ENCODE peak calls at places on chromosomes 1 and 21, in nine cellular contexts. H is uterus, A is adipocyte, U is cardiac muscle cell, M is Panc1, O is SJCRH30, D is psoas muscle, X is breast epithelium, W is tibial nerve. Q is an unnamed sample. For H3K27me3, the result is how much of the 10 kb centered on the place peaks cover.

GRCh38 chr1:84773933-84774497 is 83.8 kb upstream of the SSX2IP start:
- DNase-seq in W (no peak), O (no peak), H (no peak), X (no peak), A (no peak), M (no peak), D (no peak), U (peak), Q (no peak)

GRCh38 chr1:27332536-27333281 is 9.1 kb upstream of the SYTL1 start:
- DNase-seq in M (no peak), D (peak), O (peak), U (peak), X (no peak), H (peak), W (no peak), A (peak), Q (peak)

GRCh38 chr1:61141288-61142044 is 59.1 kb downstream of the NFIA start:
- DNase-seq in U (no peak), M (peak), O (no peak), H (no peak), D (no peak), A (peak), X (no peak), W (no peak), Q (no peak)

GRCh38 chr21:21102874-21103273 is 104.7 kb downstream of the NCAM2 start:
- DNase-seq in X (no peak), O (no peak), U (no peak), W (no peak), H (no peak), M (no peak), D (no peak), A (no peak), Q (no peak)

GRCh38 chr1:156920233-156921052 is at the start of gene LRRC71:
- DNase-seq in X (peak), U (peak), O (no peak), A (peak), W (peak), D (peak), H (peak), M (no peak), Q (peak)

GRCh38 chr1:105664495-105664894 is 1392.0 kb upstream of the PRMT6 start:
- DNase-seq in H (no peak), O (no peak), M (peak), W (no peak), U (no peak), X (no peak), D (no peak), A (no peak), Q (no peak)

GRCh38 chr1:27045973-27046558 is 33.4 kb upstream of the TENT5B start:
- DNase-seq in X (peak), W (peak), A (peak), H (peak), M (peak), O (peak), D (peak), U (peak), Q (peak)

GRCh38 chr1:31800677-31800967 is 15.2 kb downstream of the SPOCD1 start:
- DNase-seq in U (no peak), X (no peak), M (no peak), W (no peak), A (no peak), H (no peak), D (no peak), O (no peak), Q (no peak)

GRCh38 chr21:45156459-45156858 is 82.1 kb downstream of the ADARB1 start:
- DNase-seq in H (no peak), W (no peak), X (no peak), O (no peak), A (no peak), U (no peak), M (no peak), D (no peak), Q (no peak)

GRCh38 chr1:208272311-208272710 is 28.1 kb upstream of the PLXNA2 start:
- DNase-seq in X (no peak), U (no peak), D (no peak), O (no peak), A (no peak), M (no peak), H (no peak), W (no peak), Q (no peak)

GRCh38 chr1:3611170-3612019 is at the start of gene MEGF6:
- DNase-seq in W (peak), D (peak), M (no peak), O (no peak), A (peak), H (peak), X (peak), U (peak), Q (peak)

GRCh38 chr1:107326823-107327445 is 186.1 kb downstream of the NTNG1 start:
- DNase-seq in U (no peak), X (no peak), W (no peak), H (no peak), O (no peak), A (peak), D (no peak), M (no peak), Q (no peak)

GRCh38 chr1:41495171-41495948 is 10.9 kb upstream of the EDN2 start:
- DNase-seq in A (no peak), H (no peak), U (peak), W (no peak), X (no peak), D (no peak), O (peak), M (no peak), Q (peak)

GRCh38 chr21:41651830-41652229 is 115.0 kb downstream of the RIPK4 start:
- DNase-seq in X (no peak), D (no peak), O (no peak), W (no peak), U (no peak), H (no peak), M (no peak), A (no peak), Q (no peak)

GRCh38 chr1:118151312-118151937 is 33.6 kb downstream of the SPAG17 start:
- DNase-seq in A (peak), U (peak), O (peak), M (peak), X (no peak), H (peak), D (no peak), W (peak), Q (peak)

GRCh38 chr1:245663841-245664240 is 509.1 kb downstream of the KIF26B start:
- DNase-seq in D (no peak), U (no peak), O (no peak), H (no peak), A (no peak), W (no peak), M (no peak), X (no peak), Q (no peak)

GRCh38 chr1:59017501-59018231 is 233.8 kb upstream of the JUN start:
- DNase-seq in D (no peak), X (no peak), A (no peak), O (no peak), M (no peak), H (no peak), U (no peak), W (no peak), Q (no peak)

GRCh38 chr1:98761238-98761637 is 99.7 kb downstream of the SNX7 start:
- DNase-seq in W (no peak), X (no peak), M (no peak), O (no peak), U (peak), D (no peak), A (no peak), H (no peak), Q (peak)

GRCh38 chr1:63327417-63328139 is 5.2 kb downstream of the FOXD3 start:
- DNase-seq in H (no peak), A (peak), D (peak), W (no peak), M (peak), X (no peak), O (peak), U (peak), Q (peak)

GRCh38 chr21:38954450-38955059 is 148.8 kb downstream of the ETS2 start:
- DNase-seq in X (no peak), A (no peak), W (no peak), O (no peak), M (no peak), H (no peak), U (no peak), D (no peak), Q (no peak)

GRCh38 chr1:75725256-75725655 is 747 bp downstream of the ACADM start:
- DNase-seq in A (peak), H (no peak), D (no peak), W (no peak), M (no peak), U (no peak), O (no peak), X (no peak), Q (no peak)

GRCh38 chr1:170735366-170736263 is 71.7 kb downstream of the PRRX1 start:
- DNase-seq in X (no peak), M (no peak), A (no peak), W (no peak), D (no peak), O (no peak), H (no peak), U (no peak), Q (no peak)

GRCh38 chr1:117527566-117528102 is 78.2 kb upstream of the TENT5C start:
- DNase-seq in O (no peak), A (peak), H (no peak), X (no peak), D (no peak), U (no peak), W (no peak), M (no peak), Q (no peak)

GRCh38 chr1:15016526-15016925 is 137.0 kb upstream of the TMEM51 start:
- DNase-seq in X (no peak), H (no peak), O (no peak), A (no peak), D (no peak), M (no peak), U (no peak), W (no peak), Q (no peak)

GRCh38 chr1:242523968-242524570 is 428 bp downstream of the PLD5 start:
- DNase-seq in H (peak), M (no peak), O (peak), X (peak), U (peak), A (peak), W (no peak), D (peak), Q (peak)
- H3K27me3 ChIP-seq in H (under half), M (under half), O (under half), X (under half), U (half or more), A (under half), W (half or more), D (half or more), Q (under half)

DNA sequence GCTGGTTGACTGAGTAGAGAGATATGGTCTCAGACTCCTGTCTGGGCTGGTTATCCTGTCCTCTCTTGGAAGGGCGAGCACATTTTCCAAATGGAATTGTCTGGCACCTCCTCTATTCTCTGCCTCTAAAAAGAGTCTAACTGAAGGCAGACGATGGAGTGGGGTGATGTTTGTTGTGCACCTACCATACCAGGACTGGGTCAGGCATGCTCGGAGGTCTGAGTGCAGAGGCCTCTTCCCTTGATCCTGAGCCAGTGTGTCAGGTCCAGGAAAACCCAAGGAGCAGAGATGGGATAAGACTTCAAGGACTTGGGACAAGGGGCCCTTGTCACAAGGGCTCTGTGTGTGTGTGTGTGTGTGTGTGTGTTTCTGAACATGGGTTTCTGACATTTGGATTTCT is 276.1 kb downstream of the FOXD2 start:
- DNase-seq in O (no peak), D (no peak), U (no peak), X (no peak), W (no peak), H (no peak), A (no peak), M (no peak), Q (no peak)
- H3K27me3 ChIP-seq in O (under half), D (half or more), U (half or more), X (under half), W (half or more), H (under half), A (half or more), M (under half), Q (under half)

DNA sequence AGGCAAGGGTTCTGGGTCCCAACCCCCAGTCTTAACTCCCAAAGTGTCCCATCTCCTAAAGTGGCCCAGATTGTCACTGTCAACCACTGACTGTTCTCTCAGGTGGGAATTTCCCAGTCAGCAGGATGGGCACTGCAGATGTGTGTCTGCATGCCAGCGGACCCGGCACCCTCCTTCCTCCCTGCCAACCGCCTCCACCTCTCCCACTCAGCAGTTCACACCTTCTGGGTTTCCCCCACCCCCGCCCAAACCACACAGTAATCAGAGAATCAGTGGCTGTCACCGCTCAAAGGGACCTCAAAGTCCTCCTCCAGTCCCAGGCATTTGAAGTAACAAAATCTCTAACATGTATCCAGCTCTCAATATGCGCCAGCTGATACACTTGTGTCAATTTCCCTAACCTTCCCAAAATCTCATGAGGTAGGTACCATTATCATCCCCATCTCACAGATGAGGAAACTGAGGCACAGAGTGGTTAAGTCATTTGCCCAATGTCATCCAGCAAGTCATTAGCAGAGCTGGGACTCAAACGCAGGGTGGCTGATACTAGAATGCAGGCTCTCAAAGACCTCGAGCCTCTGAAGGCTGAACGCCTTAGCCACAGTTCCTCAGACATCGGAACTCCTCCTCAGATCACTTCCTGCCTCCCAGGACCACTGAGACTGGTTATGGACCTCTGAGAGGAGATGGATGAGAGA is 4.8 kb downstream of the RUNX3 start:
- DNase-seq in D (no peak), O (no peak), H (no peak), M (no peak), A (no peak), X (no peak), W (no peak), U (no peak), Q (no peak)
- H3K27me3 ChIP-seq in D (half or more), O (under half), H (under half), M (under half), A (half or more), X (under half), W (half or more), U (half or more), Q (under half)

GRCh38 chr1:67339623-67340343 is 32.1 kb downstream of the IL12RB2 start:
- DNase-seq in O (peak), W (no peak), M (no peak), A (peak), H (no peak), U (no peak), X (no peak), D (no peak), Q (no peak)
- H3K27me3 ChIP-seq in O (under half), W (under half), M (under half), A (under half), H (under half), U (under half), X (under half), D (under half), Q (under half)

GRCh38 chr1:50582346-50582745 is 159.1 kb upstream of the DMRTA2 start:
- DNase-seq in A (no peak), X (no peak), D (no peak), W (no peak), O (no peak), U (no peak), M (no peak), H (no peak), Q (no peak)
- H3K27me3 ChIP-seq in A (under half), X (under half), D (under half), W (under half), O (under half), U (under half), M (under half), H (under half), Q (under half)

GRCh38 chr1:109477821-109478220 is 5.9 kb upstream of the ATXN7L2 start:
- DNase-seq in D (no peak), O (no peak), U (no peak), H (no peak), A (no peak), M (no peak), W (no peak), X (no peak), Q (peak)
- H3K27me3 ChIP-seq in D (under half), O (under half), U (under half), H (under half), A (under half), M (under half), W (under half), X (under half), Q (under half)

GRCh38 chr1:46113948-46114347 is 18.5 kb downstream of the PIK3R3 start:
- DNase-seq in X (no peak), A (no peak), O (no peak), U (no peak), M (no peak), H (no peak), W (no peak), D (no peak), Q (no peak)

GRCh38 chr1:46110521-46110920 is 21.9 kb downstream of the PIK3R3 start:
- DNase-seq in U (no peak), H (no peak), O (no peak), W (no peak), A (no peak), M (no peak), X (no peak), D (no peak), Q (no peak)

GRCh38 chr1:46114925-46115603 is 17.4 kb downstream of the PIK3R3 start:
- DNase-seq in O (no peak), M (no peak), X (no peak), D (no peak), W (no peak), A (no peak), U (no peak), H (no peak), Q (no peak)

GRCh38 chr1:46117810-46118494 is 14.5 kb downstream of the PIK3R3 start:
- DNase-seq in W (no peak), A (no peak), X (no peak), U (no peak), M (no peak), O (no peak), H (no peak), D (no peak), Q (no peak)

DNA sequence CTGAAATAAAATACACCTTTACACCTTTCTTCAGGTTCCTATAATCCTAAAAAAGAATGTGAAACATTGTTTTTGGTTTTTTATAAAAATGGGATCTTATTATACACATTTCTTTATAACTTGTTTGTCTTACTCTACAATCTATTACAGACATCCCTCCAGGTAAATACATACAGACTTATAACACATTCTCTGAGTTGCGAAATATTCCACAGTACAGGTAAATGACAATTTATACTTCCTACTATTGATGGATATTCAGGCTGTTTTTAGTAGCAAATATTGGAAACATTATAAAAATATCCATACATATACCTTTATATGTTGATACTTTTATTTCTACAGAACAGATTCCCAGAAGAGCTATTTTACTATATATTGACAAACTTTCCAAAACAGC is 20.3 kb downstream of the PIK3R3 start:
- DNase-seq in X (no peak), A (no peak), D (no peak), W (no peak), H (no peak), M (no peak), U (no peak), O (no peak), Q (no peak)
- H3K27me3 ChIP-seq in X (under half), A (under half), D (under half), W (under half), H (under half), M (under half), U (under half), O (under half), Q (under half)

DNA sequence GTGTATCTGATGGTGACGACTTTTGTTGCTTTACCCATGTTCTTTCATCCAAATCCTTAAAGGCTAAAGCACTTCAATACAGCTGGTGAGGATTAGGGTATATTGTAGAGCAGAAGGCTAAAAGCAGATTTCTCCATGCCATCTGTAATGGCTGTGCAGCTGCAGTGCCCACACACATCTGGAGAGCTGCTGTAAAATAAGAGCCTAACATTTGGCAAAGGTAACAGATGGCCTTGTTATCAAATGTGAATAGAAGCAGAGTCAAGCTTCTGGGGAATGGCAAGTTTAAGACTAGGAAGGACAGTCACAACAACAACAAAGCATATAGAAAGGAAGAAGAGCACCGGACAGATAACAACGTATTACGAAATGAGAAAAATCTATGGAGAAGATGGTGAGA is 1093.0 kb downstream of the ADGRL2 start:
- DNase-seq in A (no peak), X (no peak), M (no peak), U (no peak), H (no peak), W (no peak), D (no peak), O (no peak), Q (no peak)
- H3K27me3 ChIP-seq in A (under half), X (under half), M (under half), U (under half), H (under half), W (under half), D (under half), O (under half), Q (under half)